ENCODE peak calls at places on chromosomes 7 and 10, in four cellular contexts. One of them, this sample, is unnamed.

GRCh38 chr10:78905015-78905939 is 163.5 kb upstream of the ZMIZ1 start:
- DNase-seq in HCT116: no peak
- DNase-seq in uterus: no peak
- DNase-seq in adrenal gland: no peak
- DNase-seq in this sample: no peak

GRCh38 chr7:132150711-132151110 is 425.6 kb downstream of the PLXNA4 start:
- DNase-seq in adrenal gland: no peak
- DNase-seq in uterus: no peak
- DNase-seq in HCT116: no peak
- DNase-seq in this sample: no peak

GRCh38 chr10:51297438-51297837 is 223.2 kb downstream of the PRKG1 start:
- DNase-seq in uterus: no peak
- DNase-seq in HCT116: no peak
- DNase-seq in adrenal gland: no peak
- DNase-seq in this sample: no peak

GRCh38 chr7:30237271-30237695 is 47.1 kb upstream of the ZNRF2 start:
- DNase-seq in adrenal gland: peak; percentile 23
- DNase-seq in HCT116: no peak
- DNase-seq in uterus: no peak
- DNase-seq in this sample: no peak

GRCh38 chr10:130127612-130128607 is 8.3 kb upstream of the GLRX3 start:
- DNase-seq in uterus: peak; percentile 46
- DNase-seq in HCT116: no peak
- DNase-seq in adrenal gland: peak; percentile 67
- DNase-seq in this sample: peak; percentile 33

GRCh38 chr7:92778972-92779371 is 57.4 kb downstream of the CDK6 start:
- DNase-seq in uterus: peak; percentile 40
- DNase-seq in adrenal gland: peak; percentile 44
- DNase-seq in HCT116: no peak
- DNase-seq in this sample: no peak

GRCh38 chr7:138527746-138528223 is 67.7 kb downstream of the TRIM24 start:
- DNase-seq in adrenal gland: peak; percentile 82
- DNase-seq in uterus: no peak
- DNase-seq in HCT116: peak; percentile 31
- DNase-seq in this sample: no peak

GRCh38 chr10:22427890-22428571 is 82.7 kb downstream of the SPAG6 start:
- DNase-seq in adrenal gland: no peak
- DNase-seq in HCT116: peak; percentile 92
- DNase-seq in uterus: no peak
- DNase-seq in this sample: peak; percentile 58

GRCh38 chr7:141792526-141792925 is 2.5 kb downstream of the TAS2R5 start:
- DNase-seq in HCT116: no peak
- DNase-seq in uterus: no peak
- DNase-seq in adrenal gland: no peak
- DNase-seq in this sample: no peak

GRCh38 chr7:69232445-69233376 is 365.6 kb upstream of the AUTS2 start:
- DNase-seq in uterus: no peak
- DNase-seq in adrenal gland: no peak
- DNase-seq in HCT116: no peak
- DNase-seq in this sample: no peak

GRCh38 chr7:44678468-44679179 is 70.0 kb upstream of the ZMIZ2 start:
- DNase-seq in adrenal gland: peak; percentile 89
- DNase-seq in uterus: peak; percentile 15
- DNase-seq in HCT116: no peak
- DNase-seq in this sample: peak; percentile 63

GRCh38 chr7:351256-351655 is 61.3 kb downstream of the FOXL3 start:
- DNase-seq in HCT116: no peak
- DNase-seq in uterus: no peak
- DNase-seq in adrenal gland: peak; percentile 26
- DNase-seq in this sample: no peak

GRCh38 chr10:110392860-110393732 is 88.4 kb upstream of the SMNDC1 start:
- DNase-seq in uterus: peak; percentile 59
- DNase-seq in adrenal gland: peak; percentile 53
- DNase-seq in HCT116: no peak
- DNase-seq in this sample: peak; percentile 43

GRCh38 chr10:20890491-20891337 is 6.4 kb downstream of the NEBL start:
- DNase-seq in uterus: no peak
- DNase-seq in HCT116: no peak
- DNase-seq in adrenal gland: no peak
- DNase-seq in this sample: no peak

GRCh38 chr7:104207731-104208420 is at the start of gene ORC5:
- DNase-seq in adrenal gland: peak; percentile 69
- DNase-seq in uterus: peak; percentile 77
- DNase-seq in HCT116: peak; percentile 53
- DNase-seq in this sample: peak; percentile 44

GRCh38 chr10:127349737-127350136 is 153.3 kb upstream of the INSYN2A start:
- DNase-seq in HCT116: no peak
- DNase-seq in uterus: no peak
- DNase-seq in adrenal gland: no peak
- DNase-seq in this sample: peak; percentile 1

GRCh38 chr10:43196131-43196980 is 58.1 kb downstream of the CSGALNACT2 start:
- DNase-seq in HCT116: no peak
- DNase-seq in uterus: no peak
- DNase-seq in adrenal gland: peak; percentile 7
- DNase-seq in this sample: no peak

GRCh38 chr10:33115720-33116119 is 157.7 kb upstream of the ITGB1 start:
- DNase-seq in uterus: no peak
- DNase-seq in adrenal gland: no peak
- DNase-seq in HCT116: no peak
- DNase-seq in this sample: no peak

GRCh38 chr10:84924131-84924530 is 595.7 kb downstream of the CCSER2 start:
- DNase-seq in adrenal gland: no peak
- DNase-seq in HCT116: no peak
- DNase-seq in uterus: no peak
- DNase-seq in this sample: no peak

GRCh38 chr7:41247128-41247865 is 455.6 kb downstream of the INHBA start:
- DNase-seq in uterus: no peak
- DNase-seq in adrenal gland: no peak
- DNase-seq in HCT116: peak; percentile 54
- DNase-seq in this sample: no peak

DNA sequence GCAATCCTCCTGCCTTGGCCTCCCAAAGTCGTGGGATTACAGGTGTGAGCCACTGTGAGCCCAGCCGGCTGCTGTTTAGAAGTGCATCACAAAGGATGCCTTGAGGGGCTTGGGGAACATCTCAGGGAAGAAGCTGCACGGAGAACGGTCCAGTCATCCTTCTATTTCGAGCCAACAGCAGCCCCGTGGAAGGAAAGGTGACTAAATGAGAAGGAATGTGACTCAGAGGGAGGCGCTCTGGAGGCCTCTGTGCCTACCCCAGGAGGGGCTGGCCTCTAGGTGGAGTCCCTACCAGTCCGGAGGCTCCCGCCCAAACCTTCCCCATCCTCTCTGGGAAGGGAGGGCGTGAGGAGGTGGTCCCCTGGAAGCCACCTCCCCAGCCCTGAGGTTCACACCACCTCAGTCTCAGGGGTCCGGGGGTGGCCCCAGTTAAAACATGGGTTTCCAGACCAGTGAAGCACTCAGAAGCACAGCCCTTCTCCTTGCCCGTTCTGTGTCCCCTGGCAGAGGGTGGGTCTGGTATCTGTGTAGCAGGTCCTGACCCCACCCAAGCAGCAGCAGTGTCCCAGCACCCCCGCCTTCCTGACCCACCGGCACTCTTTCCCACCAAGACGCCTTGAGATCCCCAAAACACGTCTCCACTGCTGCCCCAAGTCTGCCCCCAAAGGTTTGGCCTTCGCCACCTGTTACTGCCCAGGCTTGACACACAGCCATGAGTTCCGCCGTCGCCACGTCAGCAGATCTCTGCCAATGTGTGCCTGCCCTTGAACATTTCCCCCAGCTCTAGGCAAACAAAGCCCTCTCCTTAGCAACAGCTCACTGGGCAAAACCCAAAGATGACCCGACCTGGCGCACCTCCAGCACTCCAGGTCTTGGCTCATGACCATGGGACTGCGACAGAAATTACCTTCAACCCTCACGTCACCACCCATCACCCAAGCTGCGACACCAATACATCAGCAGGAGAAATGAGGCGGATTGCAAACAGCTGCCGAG is 75.9 kb downstream of the CTBP2 start:
- DNase-seq in adrenal gland: peak; percentile 98
- DNase-seq in HCT116: peak; percentile 85
- DNase-seq in uterus: peak; percentile 59
- DNase-seq in this sample: peak; percentile 78
- H3K4me3 ChIP-seq in adrenal gland: no peak overlapping the region
- H3K4me3 ChIP-seq in HCT116: peak overlapping the region; percentile 27
- H3K4me3 ChIP-seq in uterus: no peak overlapping the region
- H3K4me3 ChIP-seq in this sample: no peak overlapping the region

GRCh38 chr7:27235387-27236052 is 7.1 kb upstream of the EVX1 start:
- DNase-seq in HCT116: peak; percentile 16
- DNase-seq in adrenal gland: peak; percentile 52
- DNase-seq in uterus: peak; percentile 46
- DNase-seq in this sample: no peak
- H3K27me3 ChIP-seq in HCT116: no peaks in the 10 kb centered on the region
- H3K27me3 ChIP-seq in adrenal gland: peaks cover 29% of the 10 kb centered on the region
- H3K27me3 ChIP-seq in uterus: peaks cover 2% of the 10 kb centered on the region
- H3K27me3 ChIP-seq in this sample: peaks cover 69% of the 10 kb centered on the region

GRCh38 chr10:103153765-103154197 is 39.3 kb downstream of the NT5C2 start:
- DNase-seq in uterus: no peak
- DNase-seq in adrenal gland: no peak
- DNase-seq in HCT116: no peak
- DNase-seq in this sample: no peak

GRCh38 chr10:103157246-103157645 is 35.8 kb downstream of the NT5C2 start:
- DNase-seq in uterus: no peak
- DNase-seq in adrenal gland: no peak
- DNase-seq in HCT116: no peak
- DNase-seq in this sample: no peak

GRCh38 chr10:103153302-103153759 is 39.7 kb downstream of the NT5C2 start:
- DNase-seq in HCT116: no peak
- DNase-seq in uterus: peak; percentile 25
- DNase-seq in adrenal gland: no peak
- DNase-seq in this sample: no peak

GRCh38 chr10:103155485-103156085 is 37.5 kb downstream of the NT5C2 start:
- DNase-seq in HCT116: no peak
- DNase-seq in adrenal gland: peak; percentile 32
- DNase-seq in uterus: no peak
- DNase-seq in this sample: no peak

DNA sequence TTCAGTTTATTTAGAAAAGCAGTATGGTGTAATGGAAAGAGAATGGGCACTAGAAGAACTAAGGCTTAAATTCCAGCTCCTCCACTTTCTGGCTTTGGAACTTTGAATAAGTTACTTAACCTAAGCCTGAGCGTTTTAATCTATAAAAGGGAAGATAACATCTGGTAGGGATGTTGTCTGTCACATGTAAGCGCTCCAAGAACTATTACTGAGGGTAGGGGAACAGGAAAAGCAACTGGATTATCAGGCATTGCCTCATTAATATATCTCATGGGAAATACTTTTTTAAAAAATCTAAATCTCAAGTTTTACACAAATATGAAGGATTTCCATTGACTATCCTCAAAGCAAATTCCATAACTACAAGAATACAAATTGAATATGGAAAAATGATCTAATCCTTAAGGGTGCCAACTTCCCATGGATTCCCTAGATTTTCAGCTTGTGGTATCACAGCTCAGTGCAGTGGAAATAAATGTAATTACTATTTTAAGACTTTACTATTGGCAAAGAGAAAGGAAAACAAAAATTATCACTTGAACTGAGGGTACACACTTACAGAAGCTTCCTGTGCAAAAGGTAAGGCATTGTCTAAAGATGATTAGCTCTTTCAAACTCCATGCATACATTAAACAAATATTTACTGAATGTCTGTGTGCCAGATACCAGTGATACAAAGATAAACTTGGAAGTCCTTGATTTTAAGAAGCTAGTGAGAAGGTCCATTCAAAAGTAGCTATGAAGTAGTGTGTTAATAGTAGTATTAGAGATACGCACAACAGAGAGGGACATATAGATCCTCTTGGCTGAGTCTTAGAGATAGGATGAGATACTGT is 38.4 kb downstream of the NT5C2 start:
- DNase-seq in adrenal gland: no peak
- DNase-seq in HCT116: no peak
- DNase-seq in uterus: no peak
- DNase-seq in this sample: no peak
- H3K4me3 ChIP-seq in adrenal gland: no peak overlapping the region
- H3K4me3 ChIP-seq in HCT116: no peak overlapping the region
- H3K4me3 ChIP-seq in uterus: no peak overlapping the region
- H3K4me3 ChIP-seq in this sample: no peak overlapping the region

GRCh38 chr10:114043532-114044250 is at the start of gene ADRB1:
- DNase-seq in adrenal gland: peak; percentile 55
- DNase-seq in uterus: peak; percentile 27
- DNase-seq in HCT116: peak; percentile 53
- DNase-seq in this sample: no peak
- H3K27me3 ChIP-seq in adrenal gland: peaks cover 35% of the 10 kb centered on the region
- H3K27me3 ChIP-seq in uterus: peaks cover 4% of the 10 kb centered on the region
- H3K27me3 ChIP-seq in HCT116: no peaks in the 10 kb centered on the region
- H3K27me3 ChIP-seq in this sample: peaks cover 63% of the 10 kb centered on the region

This sample was measured in AG04450.